ENCODE peak calls at places on chromosome 16, in four cellular contexts. F, S, L and O are unnamed samples.

GRCh38 chr16:10250137-10250850 is 68.1 kb upstream of the GRIN2A start:
- DNase-seq in F (no peak), S (no peak), L (no peak), O (no peak)

GRCh38 chr16:27906883-27907282 is 156.6 kb downstream of the GSG1L start:
- DNase-seq in F (no peak), S (no peak), L (no peak), O (no peak)

GRCh38 chr16:86692476-86692875 is 114.1 kb downstream of the FOXL1 start:
- DNase-seq in F (no peak), S (no peak), L (no peak), O (no peak)

GRCh38 chr16:46883353-46883689 is 841 bp upstream of the GPT2 start:
- DNase-seq in F (no peak), S (no peak), L (no peak), O (no peak)

GRCh38 chr16:77660311-77660710 is 62.0 kb upstream of the NUDT7 start:
- DNase-seq in F (no peak), S (peak; percentile 52), L (no peak), O (no peak)

GRCh38 chr16:85579199-85579598 is 33.9 kb upstream of the GSE1 start:
- DNase-seq in F (no peak), S (no peak), L (no peak), O (no peak)

GRCh38 chr16:83913234-83913633 is 14.3 kb downstream of the MLYCD start:
- DNase-seq in F (no peak), S (no peak), L (no peak), O (no peak)

GRCh38 chr16:26859086-26859485 is 207.6 kb upstream of the C16orf82 start:
- DNase-seq in F (no peak), S (no peak), L (no peak), O (no peak)

GRCh38 chr16:22139008-22139407 is 23.3 kb upstream of the SDR42E2 start:
- DNase-seq in F (no peak), S (no peak), L (no peak), O (no peak)

GRCh38 chr16:89402962-89403361 is 87.4 kb downstream of the ANKRD11 start:
- DNase-seq in F (no peak), S (no peak), L (no peak), O (no peak)

GRCh38 chr16:1150511-1150982 is 2.4 kb upstream of the CACNA1H start:
- DNase-seq in F (peak; percentile 77), S (peak; percentile 47), L (no peak), O (no peak)

GRCh38 chr16:48330133-48330846 is 54.9 kb downstream of the SIAH1 start:
- DNase-seq in F (no peak), S (peak; percentile 37), L (no peak), O (no peak)

GRCh38 chr16:81453091-81453728 is 8.6 kb downstream of the CMIP start:
- DNase-seq in F (no peak), S (no peak), L (no peak), O (no peak)

GRCh38 chr16:75011634-75012307 is 12.9 kb downstream of the ZNRF1 start:
- DNase-seq in F (no peak), S (peak; percentile 92), L (no peak), O (peak; percentile 69)

GRCh38 chr16:18055411-18055916 is 281.1 kb downstream of the NPIPA8 start:
- DNase-seq in F (no peak), S (no peak), L (no peak), O (no peak)

GRCh38 chr16:65249768-65250167 is 127.9 kb upstream of the CDH11 start:
- DNase-seq in F (peak; percentile 80), S (no peak), L (peak; percentile 2), O (no peak)
- TF ChIP-seq CTCF in F (no peak), S (no peak), L (no peak), O (no peak)

GRCh38 chr16:2477327-2477726 is 2.4 kb downstream of the TBC1D24 start:
- DNase-seq in F (no peak), S (no peak), L (no peak), O (no peak)
- TF ChIP-seq CTCF in F (no peak), S (no peak), L (no peak), O (no peak)

GRCh38 chr16:64590516-64590915 is 531.3 kb downstream of the CDH11 start:
- DNase-seq in F (no peak), S (peak; percentile 9), L (no peak), O (no peak)

DNA sequence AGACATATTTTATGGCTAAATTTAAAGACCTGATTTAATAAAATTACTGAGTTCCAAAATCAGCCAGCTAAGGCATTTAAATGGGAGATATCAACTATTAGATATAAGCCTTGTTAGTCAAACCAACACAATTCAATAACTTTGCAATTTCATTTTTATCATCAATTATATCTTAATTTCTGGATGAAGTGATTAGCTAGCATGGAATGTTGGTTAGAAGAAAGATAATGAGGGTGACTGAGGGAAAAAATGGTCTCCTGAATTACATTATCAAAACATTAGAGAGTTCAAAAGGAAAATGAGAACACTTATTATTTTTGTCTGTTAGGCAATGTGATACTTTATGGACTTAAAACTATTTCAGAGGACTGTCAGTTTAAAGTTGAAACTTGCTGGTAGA is 525.7 kb downstream of the CDH11 start:
- DNase-seq in F (no peak), S (no peak), L (no peak), O (no peak)
- TF ChIP-seq CTCF in F (no peak), S (no peak), L (no peak), O (no peak)

DNA sequence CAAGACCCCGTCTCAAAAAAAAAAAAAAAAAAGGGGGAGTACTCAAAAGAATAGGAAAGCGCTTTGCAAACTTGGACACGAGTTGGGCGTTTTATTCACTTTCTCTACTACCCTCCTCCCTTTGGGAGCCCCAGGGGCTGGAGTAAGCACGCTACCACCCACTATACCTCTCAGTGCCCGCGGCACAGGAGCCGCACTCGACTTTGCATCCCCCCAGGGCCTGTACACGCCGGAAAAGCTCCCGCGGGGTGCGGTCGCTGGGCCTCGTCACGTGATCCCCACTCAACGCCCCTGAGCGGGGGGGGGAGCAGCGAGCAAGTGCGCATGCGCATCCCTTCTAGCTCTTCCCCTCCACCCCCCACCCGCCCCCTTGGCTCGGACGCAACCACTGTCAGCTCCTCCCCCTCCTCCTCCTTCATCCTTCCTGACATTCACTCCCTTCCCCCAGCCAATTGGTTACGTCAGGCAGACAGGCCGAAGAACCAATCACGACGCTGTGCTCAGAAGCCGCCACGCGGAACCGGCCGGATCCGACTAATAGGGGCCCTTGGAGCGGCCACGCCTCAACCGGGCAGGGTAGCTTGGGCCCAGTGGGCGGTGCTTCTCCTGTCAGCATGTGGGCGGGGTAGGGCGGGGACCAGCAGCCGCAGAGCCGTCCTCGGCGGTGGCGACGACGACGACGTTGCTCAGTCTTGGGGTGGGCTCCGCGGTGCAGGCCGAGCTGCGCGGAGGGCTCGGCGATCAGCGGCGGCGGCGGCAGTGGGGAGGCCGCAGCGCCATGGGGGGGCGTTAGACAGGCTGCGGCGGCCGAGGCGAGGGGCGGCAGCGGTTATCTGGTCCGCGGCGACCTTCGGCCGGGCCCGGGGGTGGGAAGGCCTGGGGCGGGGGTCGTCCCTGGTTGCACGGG is at the start of gene HAPSTR1:
- DNase-seq in F (peak; percentile 98), S (peak; percentile 100), L (peak; percentile 99), O (peak; percentile 98)
- TF ChIP-seq CTCF in F (no peak), S (no peak), L (no peak), O (no peak)